ENCODE peak calls at places on chromosomes 16 and 17, in five cellular contexts. H is CD8-positive, alpha-beta memory T cell; P is neural progenitor cell; Q is HS-27A; L is GM10248. A is an unnamed sample.

GRCh38 chr17:30476726-30477082 is 504 bp upstream of the GOSR1 start:
- DNase-seq in H (no peak), P (peak), L (no peak), Q (no peak), A (no peak)

GRCh38 chr17:42289863-42290165 is 1.5 kb downstream of the STAT5A start:
- DNase-seq in H (no peak), Q (no peak), P (no peak), L (no peak), A (no peak)

GRCh38 chr16:72124761-72125634 is 31.4 kb downstream of the DHX38 start:
- DNase-seq in L (peak), Q (peak), P (peak), H (peak), A (peak)

GRCh38 chr17:79090503-79091372 is 16.1 kb downstream of the ENGASE start:
- DNase-seq in Q (no peak), L (no peak), H (no peak), P (no peak), A (no peak)

GRCh38 chr16:26220894-26221293 is 529.1 kb downstream of the HS3ST4 start:
- DNase-seq in H (no peak), L (no peak), P (no peak), Q (no peak), A (no peak)

GRCh38 chr16:72945611-72946010 is 102.3 kb downstream of the ZFHX3 start:
- DNase-seq in L (no peak), Q (no peak), H (no peak), P (no peak), A (no peak)

GRCh38 chr17:31131299-31131698 is 36.5 kb downstream of the NF1 start:
- DNase-seq in L (no peak), Q (no peak), P (no peak), H (no peak), A (no peak)

GRCh38 chr17:7832431-7832830 is 1.6 kb upstream of the KDM6B start:
- DNase-seq in P (no peak), Q (no peak), L (no peak), H (no peak), A (no peak)

GRCh38 chr16:88369447-88370008 is 13.2 kb upstream of the ZNF469 start:
- DNase-seq in Q (no peak), L (no peak), P (no peak), H (no peak), A (no peak)

GRCh38 chr17:72618018-72618509 is 474.4 kb downstream of the SLC39A11 start:
- DNase-seq in P (peak), Q (no peak), L (no peak), H (no peak), A (no peak)

GRCh38 chr16:9092282-9092962 is 978 bp downstream of the HAPSTR1 start:
- DNase-seq in Q (no peak), L (peak), P (peak), H (peak), A (no peak)